ENCODE peak calls at places on chromosomes 7 and 10, in six cellular contexts. X is mesenchymal stem cell, Y is kidney, C is testis, Z is heart right ventricle, L is pancreas. O is an unnamed sample.

GRCh38 chr7:155889636-155890508 is 77.6 kb upstream of the SHH start:
- DNase-seq in L (no peak), Y (no peak), C (peak), Z (no peak), X (no peak), O (no peak)

GRCh38 chr10:103458720-103459119 is at the start of gene CALHM1:
- DNase-seq in L (no peak), X (no peak), Z (no peak), C (no peak), Y (no peak), O (peak)

GRCh38 chr10:82041018-82041417 is 166.0 kb downstream of the NRG3 start:
- DNase-seq in Y (no peak), Z (no peak), X (no peak), C (no peak), L (no peak), O (peak)

GRCh38 chr7:107180378-107180777 is 11.6 kb downstream of the HBP1 start:
- DNase-seq in C (no peak), L (peak), Y (no peak), Z (no peak), X (peak), O (no peak)

GRCh38 chr7:45203459-45203858 is 45.9 kb downstream of the RAMP3 start:
- DNase-seq in X (no peak), C (no peak), Z (no peak), Y (no peak), L (no peak), O (no peak)

GRCh38 chr10:74011762-74012161 is 13.8 kb downstream of the VCL start:
- DNase-seq in C (no peak), Y (no peak), L (no peak), X (peak), Z (peak), O (no peak)

GRCh38 chr10:132459252-132460028 is 62.4 kb downstream of the PWWP2B start:
- DNase-seq in Z (no peak), L (peak), C (no peak), Y (peak), X (no peak), O (peak)

GRCh38 chr7:50068026-50068425 is 25.0 kb downstream of the ZPBP start:
- DNase-seq in L (peak), Y (no peak), C (no peak), X (no peak), Z (no peak), O (no peak)

GRCh38 chr7:100099452-100099851 is 1.7 kb downstream of the MCM7 start:
- DNase-seq in Z (no peak), L (no peak), X (no peak), C (no peak), Y (no peak), O (no peak)

GRCh38 chr7:94434031-94434430 is 39.3 kb downstream of the COL1A2 start:
- DNase-seq in Z (no peak), Y (no peak), X (no peak), L (no peak), C (no peak), O (no peak)

GRCh38 chr10:124731551-124731950 is 12.6 kb downstream of the FAM53B start:
- DNase-seq in Y (peak), X (no peak), L (no peak), Z (no peak), C (no peak), O (no peak)

GRCh38 chr7:112084506-112084905 is 121.7 kb downstream of the DOCK4 start:
- DNase-seq in Z (no peak), L (no peak), X (peak), Y (no peak), C (no peak), O (no peak)

GRCh38 chr7:43756368-43757072 is 2.0 kb upstream of the BLVRA start:
- DNase-seq in Z (no peak), C (no peak), L (no peak), X (peak), Y (no peak), O (no peak)

GRCh38 chr7:42479452-42480303 is 242.7 kb upstream of the GLI3 start:
- DNase-seq in X (peak), C (no peak), Z (no peak), L (no peak), Y (no peak), O (no peak)

GRCh38 chr7:125644113-125644512 is 714.5 kb upstream of the POT1 start:
- DNase-seq in Z (no peak), C (no peak), L (no peak), Y (no peak), X (no peak), O (no peak)

GRCh38 chr7:138900040-138900828 is 81.0 kb downstream of the KIAA1549 start:
- DNase-seq in Z (no peak), X (no peak), L (no peak), Y (no peak), C (no peak), O (no peak)

GRCh38 chr10:114245128-114245791 is 6.2 kb downstream of the VWA2 start:
- DNase-seq in L (peak), X (no peak), Y (no peak), C (no peak), Z (no peak), O (no peak)

GRCh38 chr7:26705567-26705966 is 158.8 kb downstream of the SKAP2 start:
- DNase-seq in L (no peak), Z (peak), X (peak), Y (no peak), C (no peak), O (no peak)

GRCh38 chr7:44294325-44295069 is 30.9 kb downstream of the CAMK2B start:
- DNase-seq in C (peak), X (no peak), L (no peak), Z (no peak), Y (no peak), O (peak)

GRCh38 chr7:130831817-130832481 is 97.9 kb upstream of the KLF14 start:
- DNase-seq in L (no peak), Z (no peak), C (no peak), X (peak), Y (no peak), O (no peak)

GRCh38 chr10:132526676-132527075 is 10.9 kb upstream of the INPP5A start:
- DNase-seq in X (peak), C (no peak), Y (peak), L (no peak), Z (no peak), O (no peak)

GRCh38 chr7:27183682-27184341 is 1.2 kb downstream of the HOXA11 start:
- DNase-seq in C (no peak), Z (no peak), X (peak), Y (peak), L (peak), O (peak)

GRCh38 chr7:138833596-138833995 is 35.6 kb upstream of the ATP6V0A4 start:
- DNase-seq in Z (no peak), Y (no peak), L (no peak), X (no peak), C (no peak), O (no peak)

GRCh38 chr7:42492895-42493294 is 255.9 kb upstream of the GLI3 start:
- DNase-seq in L (no peak), Z (no peak), X (peak), Y (no peak), C (no peak), O (no peak)

GRCh38 chr10:91247360-91248111 is 27.1 kb downstream of the PCGF5 start:
- DNase-seq in C (no peak), Y (peak), Z (no peak), X (peak), L (no peak), O (peak)

GRCh38 chr7:2301510-2301860 is 12.8 kb downstream of the SNX8 start:
- DNase-seq in L (no peak), Y (no peak), Z (no peak), C (no peak), X (peak), O (peak)

DNA sequence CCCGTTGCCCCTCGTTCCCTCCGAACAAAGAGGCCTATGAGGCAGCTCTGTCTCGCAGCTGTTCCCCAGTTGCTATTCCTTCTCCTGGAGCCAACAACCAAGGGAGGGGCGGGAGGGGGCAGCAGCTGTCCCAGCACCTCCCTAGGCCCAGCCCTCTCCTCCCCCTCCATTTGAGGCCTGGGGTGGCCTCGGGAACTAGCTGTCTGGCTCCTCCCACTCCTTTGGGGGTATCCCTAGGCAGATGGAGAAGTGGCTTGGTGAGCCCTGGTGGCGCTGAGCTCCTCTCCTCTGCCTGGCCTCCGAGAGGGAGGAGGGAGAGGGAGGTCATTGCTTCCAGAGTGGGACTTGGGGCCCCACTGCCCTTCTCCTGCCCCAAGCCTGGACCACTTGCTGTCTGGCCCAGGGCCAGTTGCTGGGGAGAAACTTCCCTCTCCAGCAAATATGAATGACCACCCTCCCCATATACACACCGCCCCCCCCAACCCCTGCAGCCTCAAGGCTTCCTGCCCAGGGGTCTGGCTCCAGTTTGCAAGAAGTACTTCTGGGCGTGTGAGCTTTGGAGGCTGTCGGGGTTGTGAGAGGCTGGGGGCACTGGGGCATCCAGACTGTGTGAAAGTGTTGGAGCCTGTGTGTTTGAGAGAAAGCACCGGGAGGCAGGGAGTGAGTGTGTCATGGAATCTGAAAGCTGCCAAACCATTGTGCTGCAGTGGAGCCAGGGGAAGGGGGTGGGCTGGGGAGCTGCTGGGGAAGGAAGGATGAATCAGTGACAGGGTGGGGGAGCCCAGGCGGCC is 3.1 kb downstream of the FLNC start:
- DNase-seq in X (peak), Y (no peak), Z (peak), L (no peak), C (peak), O (peak)
- H3K27ac ChIP-seq in X (peak), Y (no peak), Z (peak), L (no peak), C (peak), O (peak)

GRCh38 chr10:119209050-119209735 is 1.8 kb downstream of the GRK5 start:
- DNase-seq in Y (peak), X (peak), Z (peak), C (peak), L (peak), O (peak)
- H3K27ac ChIP-seq in Y (peak), X (peak), Z (peak), C (no peak), L (no peak), O (no peak)

DNA sequence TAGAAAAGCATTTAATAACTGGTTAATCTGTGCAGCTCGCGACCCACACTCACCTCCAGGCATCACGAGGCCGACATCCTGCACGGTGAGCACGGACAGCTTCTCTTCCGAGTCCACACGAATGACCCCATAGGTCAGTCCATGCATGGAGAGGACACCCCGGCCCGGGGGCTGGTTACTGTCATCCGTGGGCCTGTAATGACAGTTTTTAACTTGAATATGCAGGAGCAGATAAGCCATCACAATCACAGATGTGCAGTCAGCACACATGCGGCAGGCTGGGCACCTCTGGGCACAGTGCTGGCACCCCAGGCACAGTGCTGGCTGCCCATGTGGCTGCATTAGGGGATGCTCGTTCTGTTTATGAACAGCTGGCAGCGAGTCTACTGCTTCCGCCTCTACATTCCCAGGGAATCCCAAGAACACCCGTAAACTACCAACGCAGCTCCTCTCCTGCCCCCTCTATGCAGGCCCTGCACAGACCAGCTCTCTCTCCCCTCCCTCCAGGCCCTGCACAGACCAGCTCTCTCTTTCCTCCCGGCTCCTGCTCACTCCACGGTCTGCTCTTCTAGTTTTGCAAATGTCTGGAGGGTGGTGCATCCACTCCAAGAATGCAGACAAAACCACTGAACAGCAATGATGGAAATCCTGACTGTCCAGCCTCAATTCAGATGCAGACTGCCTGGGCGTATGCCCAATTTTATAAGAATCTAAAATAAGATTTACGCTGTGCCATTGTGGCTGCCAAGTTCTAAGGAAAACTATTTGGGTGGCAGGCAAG is 234.4 kb downstream of the ZMYND11 start:
- DNase-seq in Y (no peak), L (no peak), C (no peak), Z (no peak), X (peak), O (no peak)
- H3K27ac ChIP-seq in Y (no peak), L (no peak), C (no peak), Z (no peak), X (peak), O (peak)

GRCh38 chr10:3127921-3128320 is 44.7 kb downstream of the PITRM1 start:
- DNase-seq in L (no peak), Y (peak), X (no peak), C (no peak), Z (no peak), O (no peak)

GRCh38 chr10:3132036-3133025 is 40.3 kb downstream of the PITRM1 start:
- DNase-seq in C (no peak), Y (peak), Z (no peak), X (peak), L (no peak), O (no peak)

GRCh38 chr10:3131098-3131497 is 41.5 kb downstream of the PITRM1 start:
- DNase-seq in C (no peak), Z (no peak), L (no peak), Y (no peak), X (peak), O (no peak)

GRCh38 chr10:3128379-3129130 is 44.0 kb downstream of the PITRM1 start:
- DNase-seq in Z (no peak), C (no peak), Y (peak), X (no peak), L (no peak), O (no peak)

DNA sequence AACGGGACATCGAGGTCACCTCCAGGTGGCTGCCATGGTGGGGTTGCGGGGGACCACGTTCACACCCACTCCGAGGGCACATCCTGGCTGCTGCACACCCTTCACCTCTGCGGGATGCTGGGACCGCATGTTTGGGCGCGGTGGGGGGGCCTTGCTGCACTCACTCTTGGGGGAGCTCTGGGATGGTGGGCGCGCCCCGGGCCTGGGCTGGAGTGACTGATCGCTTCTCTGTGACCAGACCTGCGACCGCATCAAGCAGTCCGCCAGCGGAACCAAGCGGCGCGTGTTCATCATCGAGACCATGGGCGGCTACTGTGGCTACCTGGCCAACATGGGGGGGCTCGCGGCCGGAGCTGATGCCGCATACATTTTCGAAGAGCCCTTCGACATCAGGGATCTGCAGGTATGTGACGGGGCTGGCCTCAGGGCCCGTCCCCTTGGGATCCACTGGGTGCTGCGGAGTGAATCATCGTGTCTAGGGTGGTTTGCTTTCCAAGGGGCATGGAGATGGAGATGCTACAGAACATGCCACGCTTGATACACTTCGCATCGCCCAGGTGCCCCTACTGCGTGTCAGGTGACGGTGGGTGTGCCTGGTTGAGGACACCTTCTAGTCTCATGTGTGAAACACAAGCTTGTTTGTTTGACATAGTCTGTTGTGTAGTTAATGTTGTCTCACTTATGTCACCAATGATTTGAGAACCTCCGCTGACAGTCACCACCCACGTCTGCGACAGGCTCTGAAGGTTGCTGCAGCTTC is 42.8 kb downstream of the PITRM1 start:
- DNase-seq in Y (peak), Z (no peak), X (no peak), L (no peak), C (no peak), O (no peak)
- H3K27ac ChIP-seq in Y (no peak), Z (no peak), X (no peak), L (no peak), C (no peak), O (no peak)

DNA sequence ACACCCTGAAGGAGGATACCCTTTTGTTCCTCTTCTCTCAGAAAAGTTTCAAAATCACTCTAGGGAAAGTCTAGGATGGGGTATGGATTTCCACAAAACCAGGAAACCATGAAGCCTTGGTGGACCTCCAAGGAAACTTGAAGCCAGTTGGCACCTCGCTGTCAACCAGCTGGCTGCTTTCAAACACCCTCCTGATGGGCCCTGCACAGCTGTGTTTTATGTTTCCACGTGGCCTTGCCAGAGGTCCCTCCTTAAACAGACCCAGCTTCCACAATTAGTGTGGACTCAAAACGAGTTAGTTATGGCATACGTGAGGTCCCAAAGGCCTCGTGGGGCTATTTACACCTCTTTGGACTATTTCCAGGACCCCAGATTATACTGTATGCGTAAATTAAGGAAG is 5.9 kb downstream of the PPP1R3A start:
- DNase-seq in X (no peak), Y (no peak), L (no peak), Z (no peak), C (no peak), O (no peak)
- H3K27ac ChIP-seq in X (no peak), Y (no peak), L (no peak), Z (no peak), C (no peak), O (no peak)

DNA sequence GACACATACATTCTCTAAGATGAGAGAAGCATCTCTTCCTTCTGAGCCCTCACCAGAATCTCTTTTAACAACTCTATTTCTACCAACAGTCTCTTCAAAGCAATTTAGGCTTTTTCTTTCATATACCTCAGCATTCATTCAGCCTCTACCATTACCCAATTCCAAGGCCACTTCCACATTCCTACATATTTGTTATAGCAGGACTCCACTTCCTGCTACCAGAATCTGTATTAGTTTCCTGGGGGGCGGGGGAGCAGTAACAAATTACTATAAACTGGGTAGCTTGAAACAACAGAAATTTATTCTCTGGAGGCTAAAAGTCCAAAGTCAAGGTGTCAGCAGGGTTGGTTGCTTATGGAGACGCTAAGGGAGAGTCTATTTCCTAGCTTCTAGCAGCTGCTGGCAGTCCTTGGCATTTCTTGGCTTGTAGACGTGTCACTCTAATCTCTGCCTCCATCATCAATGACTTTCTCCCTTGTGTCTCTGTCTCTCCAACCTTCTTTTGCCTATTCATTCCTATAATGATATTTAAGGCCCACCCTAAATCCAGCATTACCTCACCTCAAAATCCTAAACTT is 7.4 kb downstream of the PRPS1L1 start:
- DNase-seq in Y (no peak), C (no peak), L (no peak), Z (no peak), X (no peak), O (no peak)
- H3K27ac ChIP-seq in Y (no peak), C (no peak), L (no peak), Z (peak), X (no peak), O (no peak)

GRCh38 chr7:151682831-151683614 is 163.3 kb upstream of the RHEB start:
- DNase-seq in X (no peak), L (no peak), Y (peak), C (no peak), Z (no peak), O (no peak)
- H3K27ac ChIP-seq in X (no peak), L (no peak), Y (peak), C (no peak), Z (peak), O (no peak)

GRCh38 chr7:154489897-154490296 is 437.7 kb downstream of the DPP6 start:
- DNase-seq in Z (no peak), X (no peak), L (no peak), C (no peak), Y (no peak), O (no peak)

GRCh38 chr7:154497751-154498150 is 445.6 kb downstream of the DPP6 start:
- DNase-seq in L (no peak), Y (no peak), X (no peak), C (no peak), Z (no peak), O (peak)

DNA sequence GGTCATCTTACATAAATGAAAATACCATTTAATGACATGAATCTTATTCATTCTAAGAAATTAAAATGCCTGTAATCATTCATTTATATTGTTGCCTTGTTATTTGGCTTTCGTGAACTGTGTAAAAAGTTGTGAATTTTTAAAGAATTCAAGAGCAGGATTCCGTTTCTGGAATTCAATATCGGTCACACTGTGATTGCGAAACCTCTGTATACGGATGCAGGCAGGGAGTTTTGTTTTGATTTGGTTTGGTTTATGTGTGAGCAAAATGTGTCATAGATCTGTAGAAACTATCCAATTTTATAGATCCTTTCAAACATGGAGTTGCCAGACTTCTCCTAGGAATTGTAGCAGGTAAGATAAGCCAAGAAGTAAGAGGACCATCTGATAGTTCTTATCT is 441.4 kb downstream of the DPP6 start:
- DNase-seq in C (no peak), X (no peak), Y (no peak), Z (no peak), L (no peak), O (no peak)
- H3K27ac ChIP-seq in C (no peak), X (no peak), Y (no peak), Z (no peak), L (no peak), O (no peak)